ENCODE peak calls at places on chromosomes 12 and 14, in eight cellular contexts. W, Z, Q, Y, X, D, F and V are unnamed samples.

GRCh38 chr14:104094709-104095425 is 9.4 kb downstream of the ASPG start:
- DNase-seq in W (peak), Q (peak), Z (peak), F (peak), Y (peak), X (no peak), D (peak), V (peak)

GRCh38 chr14:51458563-51458955 is 193.2 kb upstream of the FRMD6 start:
- DNase-seq in X (no peak), Z (no peak), Y (no peak), D (no peak), F (no peak), W (no peak), Q (no peak), V (no peak)

GRCh38 chr14:71086571-71086970 is 179.3 kb downstream of the PCNX1 start:
- DNase-seq in F (no peak), W (no peak), Z (no peak), Y (no peak), D (no peak), Q (peak), X (no peak), V (no peak)

GRCh38 chr12:89707992-89708792 is 446 bp downstream of the ATP2B1 start:
- DNase-seq in D (peak), Y (peak), Z (peak), F (peak), X (no peak), W (peak), Q (peak), V (peak)

GRCh38 chr12:43882578-43883178 is 46.8 kb downstream of the TMEM117 start:
- DNase-seq in W (peak), D (no peak), Y (peak), Z (no peak), X (no peak), F (no peak), Q (peak), V (no peak)

GRCh38 chr14:97699026-97699425 is 901.8 kb downstream of the VRK1 start:
- DNase-seq in D (no peak), Y (no peak), Q (no peak), F (no peak), Z (no peak), W (no peak), X (no peak), V (no peak)

GRCh38 chr12:121124402-121125109 is 8.1 kb upstream of the P2RX7 start:
- DNase-seq in X (no peak), D (peak), Q (peak), W (no peak), F (no peak), Z (no peak), Y (peak), V (no peak)

GRCh38 chr12:106601548-106601947 is 18.7 kb downstream of the RFX4 start:
- DNase-seq in X (no peak), Z (no peak), D (peak), F (no peak), Q (peak), Y (no peak), W (no peak), V (no peak)

GRCh38 chr12:19764408-19764807 is 325.1 kb downstream of the AEBP2 start:
- DNase-seq in Y (no peak), F (no peak), X (no peak), Q (no peak), W (no peak), Z (no peak), D (no peak), V (no peak)

GRCh38 chr14:88233915-88234314 is 89.2 kb downstream of the KCNK10 start:
- DNase-seq in Q (peak), Z (no peak), X (no peak), W (no peak), F (no peak), D (peak), Y (no peak), V (no peak)

GRCh38 chr12:113014565-113014964 is 36.2 kb downstream of the OAS2 start:
- DNase-seq in D (no peak), F (no peak), Y (no peak), X (no peak), Q (no peak), Z (no peak), W (no peak), V (no peak)

GRCh38 chr14:71586131-71586893 is 345.9 kb upstream of the RGS6 start:
- DNase-seq in F (no peak), D (no peak), X (peak), W (no peak), Y (no peak), Q (peak), Z (no peak), V (peak)

GRCh38 chr14:51859136-51859535 is 1.3 kb upstream of the GNG2 start:
- DNase-seq in Z (no peak), Y (no peak), X (no peak), W (no peak), Q (peak), D (no peak), F (no peak), V (no peak)

GRCh38 chr12:75881910-75882309 is 149.7 kb downstream of the PHLDA1 start:
- DNase-seq in D (no peak), F (no peak), W (no peak), Q (no peak), X (no peak), Z (no peak), Y (no peak), V (no peak)

GRCh38 chr12:1466481-1467260 is 127.7 kb downstream of the FBXL14 start:
- DNase-seq in D (no peak), Y (no peak), Q (no peak), F (no peak), X (no peak), Z (no peak), W (no peak), V (no peak)

GRCh38 chr14:59013672-59014298 is 174.7 kb upstream of the DAAM1 start:
- DNase-seq in Q (no peak), X (no peak), D (no peak), Y (no peak), F (no peak), Z (no peak), W (no peak), V (no peak)

GRCh38 chr14:99015833-99016232 is 256.2 kb downstream of the BCL11B start:
- DNase-seq in X (no peak), F (no peak), Y (no peak), D (no peak), Z (no peak), Q (no peak), W (no peak), V (no peak)

GRCh38 chr12:116434155-116435065 is 124.8 kb upstream of the MAP1LC3B2 start:
- DNase-seq in D (peak), W (peak), Q (peak), F (peak), Y (peak), Z (peak), X (peak), V (no peak)

GRCh38 chr12:106919910-106920544 is 35.7 kb upstream of the TMEM263 start:
- DNase-seq in W (no peak), D (no peak), Q (peak), Y (peak), Z (no peak), F (no peak), X (no peak), V (no peak)

GRCh38 chr14:92677955-92678354 is 70.5 kb downstream of the LGMN start:
- DNase-seq in Q (no peak), X (no peak), F (no peak), Z (no peak), W (no peak), Y (no peak), D (no peak), V (no peak)

GRCh38 chr12:107091381-107091780 is 2.0 kb downstream of the CRY1 start:
- DNase-seq in D (no peak), Q (no peak), F (no peak), W (no peak), X (no peak), Z (no peak), Y (no peak), V (no peak)

GRCh38 chr12:104348994-104349494 is 45.5 kb downstream of the EID3 start:
- DNase-seq in F (no peak), Z (no peak), D (peak), X (no peak), Q (no peak), W (no peak), Y (no peak), V (no peak)

GRCh38 chr14:50955373-50956043 is 11.2 kb upstream of the PYGL start:
- DNase-seq in W (peak), X (peak), Q (peak), Y (peak), D (peak), Z (no peak), F (peak), V (no peak)

GRCh38 chr12:26466709-26467108 is 271.3 kb downstream of the SSPN start:
- DNase-seq in F (no peak), Q (no peak), Y (no peak), X (no peak), W (no peak), D (no peak), Z (no peak), V (no peak)

GRCh38 chr12:50690923-50691322 is 73.0 kb upstream of the ATF1 start:
- DNase-seq in Z (no peak), F (peak), D (no peak), Q (no peak), Y (no peak), X (no peak), W (no peak), V (peak)

GRCh38 chr12:122951406-122951805 is 14.9 kb downstream of the ABCB9 start:
- DNase-seq in Q (no peak), X (no peak), W (no peak), D (no peak), F (no peak), Z (peak), Y (no peak), V (no peak)

GRCh38 chr14:94171208-94171607 is 2.9 kb upstream of the PPP4R4 start:
- DNase-seq in W (no peak), X (no peak), D (no peak), Y (no peak), Q (no peak), F (no peak), Z (no peak), V (no peak)

GRCh38 chr12:124519741-124520140 is 47.7 kb downstream of the NCOR2 start:
- DNase-seq in F (no peak), Q (no peak), Y (no peak), W (no peak), X (no peak), Z (no peak), D (no peak), V (no peak)

GRCh38 chr14:73422515-73422914 is 35.8 kb downstream of the NUMB start:
- DNase-seq in F (no peak), X (no peak), Q (peak), Y (no peak), D (peak), Z (no peak), W (no peak), V (no peak)

GRCh38 chr12:63845726-63846125 is 1.2 kb downstream of the SRGAP1 start:
- DNase-seq in D (peak), Y (no peak), Q (no peak), F (no peak), X (no peak), W (no peak), Z (no peak), V (no peak)

GRCh38 chr12:131619106-131619642 is 91.7 kb upstream of the SFSWAP start:
- DNase-seq in F (no peak), X (no peak), Q (no peak), Y (no peak), W (no peak), Z (no peak), D (no peak), V (no peak)

GRCh38 chr12:131619736-131620506 is 91.0 kb upstream of the SFSWAP start:
- DNase-seq in Q (no peak), D (peak), X (no peak), W (no peak), Y (no peak), F (no peak), Z (no peak), V (no peak)

GRCh38 chr12:131620946-131621681 is 89.8 kb upstream of the SFSWAP start:
- DNase-seq in W (no peak), D (peak), Z (no peak), Q (no peak), F (no peak), Y (no peak), X (no peak), V (peak)

GRCh38 chr12:131621701-131622421 is 89.0 kb upstream of the SFSWAP start:
- DNase-seq in W (no peak), Z (no peak), Q (peak), Y (no peak), X (no peak), F (no peak), D (peak), V (peak)

DNA sequence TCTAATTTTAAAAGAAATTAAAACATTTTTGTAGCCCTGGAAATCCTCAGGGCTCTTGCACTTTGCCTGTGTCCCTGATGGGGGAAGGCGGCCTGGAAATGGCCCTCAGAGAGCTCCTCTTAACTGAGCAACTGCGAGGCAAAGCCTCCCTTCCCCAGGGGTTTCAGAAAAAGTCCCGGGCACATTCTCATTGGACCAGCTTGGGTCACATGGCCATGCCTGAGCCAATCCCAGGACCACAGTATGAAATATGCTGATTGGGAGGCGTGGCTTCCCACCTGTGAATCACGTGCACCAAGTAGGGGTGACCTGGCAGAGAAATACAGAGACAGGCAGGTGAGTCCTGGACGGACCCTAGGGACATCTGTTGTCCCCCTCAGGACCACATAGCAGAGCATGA is 90.4 kb upstream of the SFSWAP start:
- DNase-seq in Y (no peak), D (peak), X (no peak), Z (no peak), Q (peak), W (no peak), F (no peak), V (no peak)
- H3K27ac ChIP-seq in Y (no peak), D (no peak), X (no peak), Z (no peak), Q (no peak), W (no peak), F (no peak), V (peak)

GRCh38 chr14:101790232-101790631 is 28.7 kb downstream of the PPP2R5C start:
- DNase-seq in W (no peak), Y (no peak), Z (no peak), F (no peak), X (no peak), Q (no peak), D (no peak), V (no peak)
- H3K27ac ChIP-seq in W (no peak), Y (no peak), Z (no peak), F (no peak), X (no peak), Q (no peak), D (no peak), V (no peak)

GRCh38 chr14:69049675-69050074 is 70.6 kb upstream of the ACTN1 start:
- DNase-seq in X (peak), Z (no peak), W (no peak), Y (no peak), F (no peak), D (no peak), Q (no peak), V (no peak)
- H3K27ac ChIP-seq in X (peak), Z (peak), W (peak), Y (peak), F (peak), D (peak), Q (peak), V (no peak)

DNA sequence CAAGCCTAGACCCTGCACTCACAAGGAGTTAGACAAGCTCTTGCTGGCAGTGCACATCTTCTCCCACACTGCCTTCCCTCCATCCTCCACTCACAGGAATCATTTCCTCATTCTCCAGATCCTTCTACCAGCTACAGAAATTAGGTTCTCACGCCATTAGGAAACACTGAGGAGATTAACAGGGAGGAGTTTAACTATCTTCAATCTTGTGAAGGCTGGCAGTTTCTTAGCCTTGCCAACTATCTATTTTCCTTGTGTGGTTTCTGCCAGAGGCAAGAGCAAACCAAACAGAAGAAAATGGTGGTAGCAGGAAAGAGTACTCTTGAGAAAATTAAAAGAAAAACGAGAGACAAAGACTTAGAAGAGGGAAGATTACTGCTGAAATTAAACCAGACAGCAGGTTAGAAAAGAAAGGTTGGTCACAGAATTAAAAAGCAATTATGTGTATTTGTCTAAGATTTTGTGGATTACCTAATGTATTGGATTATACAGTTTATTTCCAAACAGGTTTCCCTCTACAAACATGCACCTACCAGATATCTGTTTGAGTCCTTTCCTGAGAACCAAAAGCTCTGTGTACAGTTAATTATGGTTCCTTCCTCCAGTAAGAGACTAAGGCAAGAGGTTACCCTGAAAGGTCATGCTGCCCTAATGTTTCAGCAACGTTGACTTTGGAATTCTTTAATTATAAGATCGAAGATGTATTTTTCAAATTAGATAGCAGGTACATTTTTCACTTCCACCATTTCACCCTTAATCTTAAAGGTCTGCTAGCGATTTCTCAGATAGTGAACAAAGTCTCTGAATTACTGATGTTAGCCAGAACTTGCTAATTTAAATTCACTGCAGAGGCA is 5.0 kb downstream of the RERG start:
- DNase-seq in Q (peak), F (no peak), Z (no peak), Y (no peak), W (no peak), D (no peak), X (no peak), V (no peak)
- H3K27ac ChIP-seq in Q (no peak), F (no peak), Z (peak), Y (no peak), W (no peak), D (no peak), X (peak), V (peak)

GRCh38 chr12:108514468-108514972 is 557 bp upstream of the FICD start:
- DNase-seq in Z (no peak), Q (no peak), W (no peak), X (no peak), F (no peak), D (no peak), Y (no peak), V (no peak)
- H3K27ac ChIP-seq in Z (peak), Q (no peak), W (no peak), X (no peak), F (no peak), D (no peak), Y (no peak), V (no peak)